ENCODE peak calls at places on chromosomes 3 and 15, in five cellular contexts. O is fibroblast of the aortic adventitia, B is SJSA1, R is GM04504, A is NCI-H1105 treated with DMSO at 0.1 percent for 48 hours. F is an unnamed sample.

GRCh38 chr3:196192036-196193001 is 18.9 kb downstream of the ZDHHC19 start:
- DNase-seq in B (no peak), O (no peak), A (no peak), R (no peak), F (no peak)

GRCh38 chr15:41827290-41827879 is 507 bp upstream of the JMJD7 start:
- DNase-seq in B (no peak), A (peak), O (no peak), R (no peak), F (no peak)

GRCh38 chr3:126060613-126061145 is 23.2 kb downstream of the SLC41A3 start:
- DNase-seq in A (no peak), B (no peak), R (no peak), O (no peak), F (no peak)

GRCh38 chr3:53082736-53083135 is 36.9 kb upstream of the SFMBT1 start:
- DNase-seq in A (no peak), B (no peak), O (no peak), R (no peak), F (no peak)

GRCh38 chr15:90151989-90152645 is 49.0 kb upstream of the SEMA4B start:
- DNase-seq in R (no peak), B (no peak), A (no peak), O (no peak), F (no peak)

GRCh38 chr3:21654662-21655061 is 96.3 kb downstream of the ZNF385D start:
- DNase-seq in B (no peak), A (no peak), R (peak), O (peak), F (peak)

GRCh38 chr3:13792512-13793347 is 87.1 kb downstream of the WNT7A start:
- DNase-seq in A (no peak), B (no peak), R (no peak), O (no peak), F (no peak)

GRCh38 chr3:30864158-30864557 is 30.3 kb downstream of the GADL1 start:
- DNase-seq in O (no peak), R (no peak), B (no peak), A (no peak), F (no peak)

GRCh38 chr3:117788086-117788485 is 1078.5 kb downstream of the TUSC7 start:
- DNase-seq in B (no peak), A (peak), O (peak), R (peak), F (peak)

GRCh38 chr3:122560680-122561079 is 3.4 kb downstream of the PARP9 start:
- DNase-seq in B (no peak), A (peak), O (peak), R (peak), F (peak)

GRCh38 chr3:42843730-42844713 is 31.7 kb downstream of the CYP8B1 start:
- DNase-seq in R (no peak), A (no peak), O (peak), B (no peak), F (no peak)

GRCh38 chr3:80564391-80564790 is 796.6 kb upstream of the ROBO1 start:
- DNase-seq in R (no peak), B (no peak), A (no peak), O (no peak), F (no peak)

GRCh38 chr3:132083583-132084372 is 49.0 kb upstream of the CPNE4 start:
- DNase-seq in B (no peak), O (peak), R (peak), A (no peak), F (peak)

GRCh38 chr3:129625071-129625874 is 18.8 kb upstream of the PLXND1 start:
- DNase-seq in R (no peak), B (peak), O (no peak), A (no peak), F (no peak)

GRCh38 chr15:59237854-59238252 is 31.2 kb downstream of the LDHAL6B start:
- DNase-seq in B (no peak), R (no peak), O (no peak), A (no peak), F (no peak)

GRCh38 chr15:65384895-65385867 is 7.4 kb upstream of the IGDCC3 start:
- DNase-seq in B (peak), A (peak), R (peak), O (peak), F (no peak)

GRCh38 chr3:172040976-172041963 is 1.9 kb downstream of the FNDC3B start:
- DNase-seq in O (peak), B (peak), A (no peak), R (peak), F (peak)

GRCh38 chr3:17156864-17157263 is 272.1 kb downstream of the PLCL2 start:
- DNase-seq in A (no peak), O (no peak), R (no peak), B (no peak), F (no peak)

GRCh38 chr15:81809543-81809942 is 236.3 kb downstream of the MEX3B start:
- DNase-seq in R (no peak), A (peak), O (peak), B (no peak), F (peak)

GRCh38 chr15:58469432-58470353 is 37.9 kb downstream of the LIPC start:
- DNase-seq in O (peak), A (no peak), B (peak), R (peak), F (peak)

GRCh38 chr3:64454179-64454578 is 228.9 kb upstream of the PRICKLE2 start:
- DNase-seq in R (peak), O (peak), B (no peak), A (no peak), F (no peak)

GRCh38 chr15:37771462-37771861 is 163.0 kb upstream of the TMCO5A start:
- DNase-seq in B (no peak), A (no peak), O (peak), R (peak), F (no peak)

GRCh38 chr15:36682091-36682490 is 102.7 kb downstream of the CDIN1 start:
- DNase-seq in R (peak), B (no peak), O (peak), A (no peak), F (no peak)

GRCh38 chr3:122101646-122102045 is 46.5 kb downstream of the CD86 start:
- DNase-seq in B (no peak), O (peak), A (peak), R (peak), F (peak)

GRCh38 chr3:142088522-142088921 is 60.8 kb downstream of the TFDP2 start:
- DNase-seq in A (no peak), B (no peak), R (peak), O (no peak), F (peak)